ENCODE peak calls at places on chromosomes 13 and 19, in nine cellular contexts. One of them, this sample, is unnamed.

GRCh38 chr19:44748426-44749254 is at the start of gene BCL3:
- DNase-seq in BE2C: peak; percentile 42
- DNase-seq in fibroblast of mammary gland: peak; percentile 64
- DNase-seq in cardiac fibroblast: no peak
- DNase-seq in thoracic aorta: no peak
- DNase-seq in RWPE1: peak; percentile 62
- DNase-seq in CD8-positive, alpha-beta T cell: peak; percentile 54
- DNase-seq in dorsolateral prefrontal cortex: peak; percentile 58
- DNase-seq in AG09309: no peak
- DNase-seq in this sample: no peak

GRCh38 chr13:59409651-59410200 is 754.0 kb downstream of the DIAPH3 start:
- DNase-seq in BE2C: no peak
- DNase-seq in fibroblast of mammary gland: no peak
- DNase-seq in cardiac fibroblast: no peak
- DNase-seq in thoracic aorta: no peak
- DNase-seq in RWPE1: no peak
- DNase-seq in CD8-positive, alpha-beta T cell: no peak
- DNase-seq in dorsolateral prefrontal cortex: no peak
- DNase-seq in AG09309: no peak
- DNase-seq in this sample: peak; percentile 21

GRCh38 chr19:53823380-53824120 is 564 bp downstream of the NLRP12 start:
- DNase-seq in BE2C: no peak
- DNase-seq in fibroblast of mammary gland: no peak
- DNase-seq in cardiac fibroblast: no peak
- DNase-seq in thoracic aorta: no peak
- DNase-seq in RWPE1: no peak
- DNase-seq in CD8-positive, alpha-beta T cell: no peak
- DNase-seq in dorsolateral prefrontal cortex: no peak
- DNase-seq in AG09309: no peak
- DNase-seq in this sample: no peak

GRCh38 chr13:49357694-49358093 is 86.2 kb downstream of the CAB39L start:
- DNase-seq in BE2C: no peak
- DNase-seq in fibroblast of mammary gland: peak; percentile 73
- DNase-seq in cardiac fibroblast: peak; percentile 77
- DNase-seq in thoracic aorta: no peak
- DNase-seq in RWPE1: no peak
- DNase-seq in CD8-positive, alpha-beta T cell: no peak
- DNase-seq in dorsolateral prefrontal cortex: no peak
- DNase-seq in AG09309: no peak
- DNase-seq in this sample: no peak

GRCh38 chr13:20721454-20722357 is 18.2 kb downstream of the IL17D start:
- DNase-seq in BE2C: no peak
- DNase-seq in fibroblast of mammary gland: peak; percentile 64
- DNase-seq in cardiac fibroblast: peak; percentile 59
- DNase-seq in thoracic aorta: no peak
- DNase-seq in RWPE1: peak; percentile 49
- DNase-seq in CD8-positive, alpha-beta T cell: no peak
- DNase-seq in dorsolateral prefrontal cortex: no peak
- DNase-seq in AG09309: no peak
- DNase-seq in this sample: no peak

GRCh38 chr19:40745402-40745780 is 4.9 kb downstream of the ACTMAP start:
- DNase-seq in BE2C: no peak
- DNase-seq in fibroblast of mammary gland: peak; percentile 51
- DNase-seq in cardiac fibroblast: peak; percentile 55
- DNase-seq in thoracic aorta: no peak
- DNase-seq in RWPE1: no peak
- DNase-seq in CD8-positive, alpha-beta T cell: no peak
- DNase-seq in dorsolateral prefrontal cortex: no peak
- DNase-seq in AG09309: no peak
- DNase-seq in this sample: no peak

GRCh38 chr13:19587635-19588300 is 26.4 kb upstream of the TPTE2 start:
- DNase-seq in BE2C: peak; percentile 43
- DNase-seq in fibroblast of mammary gland: peak; percentile 57
- DNase-seq in cardiac fibroblast: peak; percentile 63
- DNase-seq in thoracic aorta: no peak
- DNase-seq in RWPE1: no peak
- DNase-seq in CD8-positive, alpha-beta T cell: no peak
- DNase-seq in dorsolateral prefrontal cortex: no peak
- DNase-seq in AG09309: no peak
- DNase-seq in this sample: no peak

GRCh38 chr13:106507560-106508274 is 27.7 kb downstream of the EFNB2 start:
- DNase-seq in BE2C: no peak
- DNase-seq in fibroblast of mammary gland: peak; percentile 97
- DNase-seq in cardiac fibroblast: peak; percentile 97
- DNase-seq in thoracic aorta: no peak
- DNase-seq in RWPE1: peak; percentile 66
- DNase-seq in CD8-positive, alpha-beta T cell: no peak
- DNase-seq in dorsolateral prefrontal cortex: no peak
- DNase-seq in AG09309: peak; percentile 93
- DNase-seq in this sample: no peak

GRCh38 chr13:105341758-105342157 is 1193.7 kb downstream of the EFNB2 start:
- DNase-seq in BE2C: no peak
- DNase-seq in fibroblast of mammary gland: no peak
- DNase-seq in cardiac fibroblast: no peak
- DNase-seq in thoracic aorta: no peak
- DNase-seq in RWPE1: no peak
- DNase-seq in CD8-positive, alpha-beta T cell: no peak
- DNase-seq in dorsolateral prefrontal cortex: no peak
- DNase-seq in AG09309: no peak
- DNase-seq in this sample: no peak

GRCh38 chr19:56104423-56104822 is 16.7 kb downstream of the ZNF787 start:
- DNase-seq in BE2C: no peak
- DNase-seq in fibroblast of mammary gland: no peak
- DNase-seq in cardiac fibroblast: no peak
- DNase-seq in thoracic aorta: no peak
- DNase-seq in RWPE1: no peak
- DNase-seq in CD8-positive, alpha-beta T cell: no peak
- DNase-seq in dorsolateral prefrontal cortex: no peak
- DNase-seq in AG09309: no peak
- DNase-seq in this sample: no peak

GRCh38 chr13:34719060-34719875 is 222.8 kb upstream of the NBEA start:
- DNase-seq in BE2C: no peak
- DNase-seq in fibroblast of mammary gland: no peak
- DNase-seq in cardiac fibroblast: peak; percentile 28
- DNase-seq in thoracic aorta: no peak
- DNase-seq in RWPE1: no peak
- DNase-seq in CD8-positive, alpha-beta T cell: no peak
- DNase-seq in dorsolateral prefrontal cortex: no peak
- DNase-seq in AG09309: no peak
- DNase-seq in this sample: no peak

GRCh38 chr19:46296722-46297431 is at the start of gene HIF3A:
- DNase-seq in BE2C: peak; percentile 72
- DNase-seq in fibroblast of mammary gland: peak; percentile 39
- DNase-seq in cardiac fibroblast: no peak
- DNase-seq in thoracic aorta: no peak
- DNase-seq in RWPE1: no peak
- DNase-seq in CD8-positive, alpha-beta T cell: no peak
- DNase-seq in dorsolateral prefrontal cortex: peak; percentile 65
- DNase-seq in AG09309: no peak
- DNase-seq in this sample: peak; percentile 83

GRCh38 chr19:5398693-5399057 is 56.5 kb upstream of the ZNRF4 start:
- DNase-seq in BE2C: no peak
- DNase-seq in fibroblast of mammary gland: no peak
- DNase-seq in cardiac fibroblast: no peak
- DNase-seq in thoracic aorta: no peak
- DNase-seq in RWPE1: no peak
- DNase-seq in CD8-positive, alpha-beta T cell: no peak
- DNase-seq in dorsolateral prefrontal cortex: no peak
- DNase-seq in AG09309: no peak
- DNase-seq in this sample: no peak

GRCh38 chr13:96935971-96936370 is 58.3 kb downstream of the OXGR1 start:
- DNase-seq in BE2C: no peak
- DNase-seq in fibroblast of mammary gland: no peak
- DNase-seq in cardiac fibroblast: no peak
- DNase-seq in thoracic aorta: no peak
- DNase-seq in RWPE1: no peak
- DNase-seq in CD8-positive, alpha-beta T cell: no peak
- DNase-seq in dorsolateral prefrontal cortex: no peak
- DNase-seq in AG09309: no peak
- DNase-seq in this sample: no peak
- TF ChIP-seq CTCF in BE2C: no peak
- TF ChIP-seq CTCF in fibroblast of mammary gland: no peak
- TF ChIP-seq CTCF in cardiac fibroblast: no peak
- TF ChIP-seq CTCF in thoracic aorta: no peak
- TF ChIP-seq CTCF in RWPE1: no peak
- TF ChIP-seq CTCF in CD8-positive, alpha-beta T cell: no peak
- TF ChIP-seq CTCF in dorsolateral prefrontal cortex: no peak
- TF ChIP-seq CTCF in AG09309: no peak
- TF ChIP-seq CTCF in this sample: no peak

DNA sequence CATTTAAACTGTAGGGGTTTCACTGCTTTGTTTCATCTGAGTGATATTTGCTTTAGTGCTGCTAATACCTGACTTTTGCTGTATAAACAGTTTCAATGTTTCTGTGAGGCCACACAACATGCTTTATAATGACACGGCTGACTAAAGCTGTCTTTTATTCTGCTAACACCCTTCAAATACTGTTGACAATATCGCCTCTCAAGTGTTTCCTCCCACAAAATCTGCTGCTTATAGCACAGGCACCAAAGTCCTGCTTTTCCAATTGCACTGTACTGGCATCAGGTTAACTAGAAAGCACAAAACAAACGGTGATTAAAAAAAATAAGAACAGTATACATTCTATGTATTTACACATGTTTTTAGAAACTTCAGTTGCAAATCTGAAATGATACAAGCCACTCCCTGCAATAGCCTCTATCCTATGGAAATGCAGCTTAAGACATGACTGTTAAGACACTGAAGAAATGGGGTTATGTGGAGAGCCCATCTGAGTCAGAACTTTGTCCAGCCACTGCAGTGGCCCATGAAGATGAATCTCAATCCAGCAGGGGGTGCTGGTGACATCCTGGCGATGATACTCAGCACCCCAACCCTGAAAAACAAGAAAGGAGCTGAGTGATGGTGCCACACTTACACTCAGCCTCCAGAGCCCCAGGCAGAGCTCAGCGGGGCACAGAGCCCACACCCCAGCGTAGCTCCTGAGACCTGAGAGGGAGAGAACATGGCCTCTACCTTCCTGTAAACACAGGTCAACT is 29.4 kb downstream of the RFXAP start:
- DNase-seq in BE2C: peak; percentile 37
- DNase-seq in fibroblast of mammary gland: peak; percentile 24
- DNase-seq in cardiac fibroblast: peak; percentile 30
- DNase-seq in thoracic aorta: no peak
- DNase-seq in RWPE1: no peak
- DNase-seq in CD8-positive, alpha-beta T cell: no peak
- DNase-seq in dorsolateral prefrontal cortex: no peak
- DNase-seq in AG09309: no peak
- DNase-seq in this sample: no peak
- TF ChIP-seq CTCF in BE2C: peak; percentile 55
- TF ChIP-seq CTCF in fibroblast of mammary gland: peak; percentile 33
- TF ChIP-seq CTCF in cardiac fibroblast: no peak
- TF ChIP-seq CTCF in thoracic aorta: no peak
- TF ChIP-seq CTCF in RWPE1: no peak
- TF ChIP-seq CTCF in CD8-positive, alpha-beta T cell: no peak
- TF ChIP-seq CTCF in dorsolateral prefrontal cortex: peak; percentile 19
- TF ChIP-seq CTCF in AG09309: peak; percentile 26
- TF ChIP-seq CTCF in this sample: peak; percentile 41

GRCh38 chr13:27556109-27556508 is 64.2 kb downstream of the LNX2 start:
- DNase-seq in BE2C: no peak
- DNase-seq in fibroblast of mammary gland: peak; percentile 83
- DNase-seq in cardiac fibroblast: peak; percentile 88
- DNase-seq in thoracic aorta: no peak
- DNase-seq in RWPE1: no peak
- DNase-seq in CD8-positive, alpha-beta T cell: no peak
- DNase-seq in dorsolateral prefrontal cortex: no peak
- DNase-seq in AG09309: peak; percentile 29
- DNase-seq in this sample: no peak
- TF ChIP-seq CTCF in BE2C: no peak
- TF ChIP-seq CTCF in fibroblast of mammary gland: peak; percentile 12
- TF ChIP-seq CTCF in cardiac fibroblast: no peak
- TF ChIP-seq CTCF in thoracic aorta: no peak
- TF ChIP-seq CTCF in RWPE1: no peak
- TF ChIP-seq CTCF in CD8-positive, alpha-beta T cell: no peak
- TF ChIP-seq CTCF in dorsolateral prefrontal cortex: no peak
- TF ChIP-seq CTCF in AG09309: no peak
- TF ChIP-seq CTCF in this sample: peak; percentile 7

GRCh38 chr19:19443902-19444693 is 38.6 kb downstream of the GATAD2A start:
- DNase-seq in BE2C: no peak
- DNase-seq in fibroblast of mammary gland: no peak
- DNase-seq in cardiac fibroblast: no peak
- DNase-seq in thoracic aorta: no peak
- DNase-seq in RWPE1: no peak
- DNase-seq in CD8-positive, alpha-beta T cell: no peak
- DNase-seq in dorsolateral prefrontal cortex: no peak
- DNase-seq in AG09309: no peak
- DNase-seq in this sample: no peak
- TF ChIP-seq CTCF in BE2C: no peak
- TF ChIP-seq CTCF in fibroblast of mammary gland: no peak
- TF ChIP-seq CTCF in cardiac fibroblast: no peak
- TF ChIP-seq CTCF in thoracic aorta: no peak
- TF ChIP-seq CTCF in RWPE1: no peak
- TF ChIP-seq CTCF in CD8-positive, alpha-beta T cell: no peak
- TF ChIP-seq CTCF in dorsolateral prefrontal cortex: no peak
- TF ChIP-seq CTCF in AG09309: no peak
- TF ChIP-seq CTCF in this sample: no peak

GRCh38 chr19:1979642-1980041 is 35.9 kb downstream of the BTBD2 start:
- DNase-seq in BE2C: no peak
- DNase-seq in fibroblast of mammary gland: no peak
- DNase-seq in cardiac fibroblast: no peak
- DNase-seq in thoracic aorta: no peak
- DNase-seq in RWPE1: no peak
- DNase-seq in CD8-positive, alpha-beta T cell: no peak
- DNase-seq in dorsolateral prefrontal cortex: no peak
- DNase-seq in AG09309: no peak
- DNase-seq in this sample: no peak
- TF ChIP-seq CTCF in BE2C: no peak
- TF ChIP-seq CTCF in fibroblast of mammary gland: no peak
- TF ChIP-seq CTCF in cardiac fibroblast: no peak
- TF ChIP-seq CTCF in thoracic aorta: no peak
- TF ChIP-seq CTCF in RWPE1: no peak
- TF ChIP-seq CTCF in CD8-positive, alpha-beta T cell: no peak
- TF ChIP-seq CTCF in dorsolateral prefrontal cortex: no peak
- TF ChIP-seq CTCF in AG09309: no peak
- TF ChIP-seq CTCF in this sample: no peak

DNA sequence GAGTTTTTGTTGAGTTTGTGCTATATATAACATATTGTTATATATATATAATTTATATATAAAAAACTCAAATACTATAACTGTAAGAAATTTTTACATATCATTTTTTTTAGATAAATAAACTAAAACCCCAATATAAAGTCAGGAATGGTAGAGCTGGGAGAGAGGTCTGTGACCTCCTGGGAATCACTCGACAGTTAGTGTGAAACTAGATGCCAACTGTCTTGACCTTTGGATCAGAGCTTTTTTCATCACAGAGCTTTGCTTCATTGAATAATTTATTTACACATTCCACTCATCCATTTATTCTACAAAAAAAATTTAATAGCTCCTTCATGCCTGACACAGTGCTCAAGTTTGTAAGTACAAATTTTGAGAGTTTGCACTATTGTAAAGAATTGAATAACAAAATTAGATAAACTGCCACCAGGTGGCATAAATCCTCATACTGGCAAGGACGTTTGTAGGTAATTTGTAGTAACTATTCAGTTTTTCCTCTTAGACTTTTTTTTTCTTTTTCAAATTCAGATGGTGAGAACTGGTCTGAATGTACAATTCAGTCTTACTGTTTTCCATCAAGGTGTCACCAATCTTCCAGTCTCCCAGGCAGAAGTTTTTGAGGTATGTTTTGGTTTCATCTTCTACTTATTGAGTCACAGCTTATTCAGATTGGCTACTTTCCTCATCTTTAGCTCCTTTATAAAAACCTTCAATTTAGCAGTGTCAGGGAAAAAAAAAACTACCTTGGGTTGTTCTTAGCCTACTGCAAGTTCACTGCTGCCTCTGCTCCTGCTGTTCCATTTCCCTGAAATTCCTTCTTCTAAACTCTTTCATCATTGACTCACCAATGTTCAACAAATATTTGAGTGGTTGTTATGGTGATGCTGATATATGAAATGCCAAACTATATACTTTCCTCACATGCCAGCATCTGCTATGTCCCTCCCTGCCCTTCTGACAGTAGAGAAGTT is 28.7 kb downstream of the LACC1 start:
- DNase-seq in BE2C: no peak
- DNase-seq in fibroblast of mammary gland: peak; percentile 66
- DNase-seq in cardiac fibroblast: peak; percentile 78
- DNase-seq in thoracic aorta: no peak
- DNase-seq in RWPE1: peak; percentile 39
- DNase-seq in CD8-positive, alpha-beta T cell: no peak
- DNase-seq in dorsolateral prefrontal cortex: no peak
- DNase-seq in AG09309: no peak
- DNase-seq in this sample: no peak
- TF ChIP-seq CTCF in BE2C: peak; percentile 54
- TF ChIP-seq CTCF in fibroblast of mammary gland: peak; percentile 55
- TF ChIP-seq CTCF in cardiac fibroblast: no peak
- TF ChIP-seq CTCF in thoracic aorta: peak; percentile 61
- TF ChIP-seq CTCF in RWPE1: peak; percentile 58
- TF ChIP-seq CTCF in CD8-positive, alpha-beta T cell: peak; percentile 68
- TF ChIP-seq CTCF in dorsolateral prefrontal cortex: peak; percentile 64
- TF ChIP-seq CTCF in AG09309: peak; percentile 46
- TF ChIP-seq CTCF in this sample: peak; percentile 44